ENCODE peak calls at places on chromosomes 3 and 15, in eight cellular contexts. K is T-helper 17 cell; B is activated gamma-delta T cell treated with Interleukin-2 at 50 U/mL for 16 hours; I is activated CD8-positive, alpha-beta memory T cell treated with anti-CD3 and anti-CD28 coated beads for 48 hours; C is RCC 7860; E is progenitor cell of endocrine pancreas; R is epithelial cell of esophagus; N is stimulated activated CD8-positive, alpha-beta memory T cell treated with anti-CD3 and anti-CD28 coated beads, Interleukin-15, amount 100 ng/mL, for 4 hours. L is an unnamed sample.

GRCh38 chr15:100729461-100729860 is 127.1 kb downstream of the ASB7 start:
- DNase-seq in E (no peak), K (no peak), C (no peak), N (no peak), I (no peak), R (no peak), B (no peak), L (no peak)

GRCh38 chr15:48392356-48392755 is 61.1 kb downstream of the DUT start:
- DNase-seq in I (no peak), K (no peak), B (no peak), C (no peak), R (no peak), E (no peak), N (no peak), L (no peak)

GRCh38 chr3:43735618-43736017 is 44.9 kb downstream of the ABHD5 start:
- DNase-seq in R (no peak), K (no peak), B (no peak), E (no peak), I (no peak), C (no peak), N (no peak), L (no peak)

GRCh38 chr15:80249973-80250372 is 2.0 kb downstream of the CTXND1 start:
- DNase-seq in B (no peak), N (no peak), E (no peak), R (no peak), I (no peak), C (no peak), K (no peak), L (no peak)

GRCh38 chr3:197216914-197217313 is 81.5 kb downstream of the DLG1 start:
- DNase-seq in C (no peak), K (no peak), N (no peak), E (no peak), B (no peak), R (no peak), I (no peak), L (no peak)

GRCh38 chr3:127741690-127742089 is 68.9 kb downstream of the ABTB1 start:
- DNase-seq in I (no peak), E (no peak), K (no peak), N (no peak), R (no peak), C (no peak), B (no peak), L (no peak)

GRCh38 chr15:68348601-68349000 is 71.1 kb downstream of the FEM1B start:
- DNase-seq in R (no peak), C (no peak), I (no peak), B (no peak), E (no peak), K (no peak), N (no peak), L (no peak)

GRCh38 chr3:19075037-19075436 is 73.3 kb upstream of the KCNH8 start:
- DNase-seq in R (no peak), K (no peak), I (no peak), E (no peak), B (no peak), C (no peak), N (no peak), L (no peak)

GRCh38 chr15:99103279-99103678 is 1.6 kb upstream of the SYNM start:
- DNase-seq in K (no peak), I (no peak), E (no peak), N (no peak), R (no peak), C (no peak), B (no peak), L (no peak)

GRCh38 chr3:136750209-136750921 is 1.8 kb downstream of the STAG1 start:
- DNase-seq in C (peak), K (no peak), B (no peak), R (no peak), I (no peak), N (no peak), E (no peak), L (peak)

GRCh38 chr15:67405208-67406191 is 115.4 kb upstream of the C15orf61 start:
- DNase-seq in N (no peak), I (no peak), E (no peak), B (no peak), R (peak), C (peak), K (no peak), L (no peak)

GRCh38 chr15:85772668-85773067 is 22.1 kb downstream of the KLHL25 start:
- DNase-seq in B (no peak), K (no peak), C (no peak), I (no peak), R (peak), E (no peak), N (no peak), L (no peak)

GRCh38 chr15:95492388-95493070 is 838.0 kb upstream of the NR2F2 start:
- DNase-seq in I (no peak), N (no peak), R (peak), B (no peak), K (no peak), C (no peak), E (no peak), L (no peak)

GRCh38 chr3:193772389-193772788 is 179.4 kb downstream of the OPA1 start:
- DNase-seq in K (no peak), N (no peak), B (no peak), C (no peak), R (no peak), E (no peak), I (no peak), L (no peak)

GRCh38 chr15:57820119-57820518 is 113.6 kb downstream of the POLR2M start:
- DNase-seq in B (no peak), C (no peak), R (peak), K (no peak), N (no peak), I (no peak), E (no peak), L (no peak)

GRCh38 chr3:18633002-18633401 is 207.9 kb upstream of the SATB1 start:
- DNase-seq in B (no peak), R (no peak), N (no peak), I (no peak), E (no peak), C (no peak), K (no peak), L (no peak)

GRCh38 chr3:157475921-157476395 is 27.3 kb downstream of the VEPH1 start:
- DNase-seq in E (no peak), I (no peak), R (peak), C (peak), N (no peak), K (no peak), B (no peak), L (no peak)

GRCh38 chr3:151178208-151178845 is 24.7 kb downstream of the GPR171 start:
- DNase-seq in I (no peak), B (no peak), R (no peak), K (no peak), C (no peak), E (no peak), N (no peak), L (no peak)

GRCh38 chr3:99250272-99250671 is 348.8 kb upstream of the DCBLD2 start:
- DNase-seq in N (no peak), C (peak), K (no peak), R (peak), I (no peak), B (no peak), E (no peak), L (no peak)

GRCh38 chr3:16392733-16393132 is 120.8 kb downstream of the RFTN1 start:
- DNase-seq in R (no peak), K (no peak), I (no peak), C (no peak), E (no peak), B (no peak), N (no peak), L (no peak)

L was measured in germinal center.